ENCODE peak calls at places on chromosomes 5 and 9, in eight cellular contexts. J, M, Q, F, V, L, H and I are unnamed samples.

GRCh38 chr5:138282918-138283742 is 8.7 kb upstream of the GFRA3 start:
- DNase-seq in J (no peak), M (peak; percentile 18), Q (peak; percentile 3), F (no peak), V (no peak), L (no peak), H (peak; percentile 33), I (peak; percentile 64)

GRCh38 chr9:6869081-6869948 is 111.5 kb downstream of the KDM4C start:
- DNase-seq in J (no peak), M (no peak), Q (no peak), F (no peak), V (no peak), L (no peak), H (no peak), I (no peak)

GRCh38 chr5:95858661-95859326 is 36.3 kb upstream of the GLRX start:
- DNase-seq in J (no peak), M (peak; percentile 89), Q (peak; percentile 96), F (peak; percentile 91), V (peak; percentile 79), L (peak; percentile 84), H (peak; percentile 93), I (peak; percentile 94)

GRCh38 chr9:19424176-19424779 is 15.5 kb downstream of the ACER2 start:
- DNase-seq in J (no peak), M (no peak), Q (no peak), F (no peak), V (no peak), L (no peak), H (no peak), I (no peak)

GRCh38 chr5:147305147-147305546 is 70.3 kb downstream of the STK32A start:
- DNase-seq in J (no peak), M (no peak), Q (no peak), F (no peak), V (no peak), L (no peak), H (no peak), I (no peak)

GRCh38 chr5:124343451-124343867 is 403.0 kb downstream of the ZNF608 start:
- DNase-seq in J (peak; percentile 11), M (no peak), Q (no peak), F (no peak), V (no peak), L (no peak), H (no peak), I (no peak)

GRCh38 chr5:96149021-96149420 is 187.4 kb upstream of the ELL2 start:
- DNase-seq in J (no peak), M (no peak), Q (no peak), F (no peak), V (no peak), L (no peak), H (no peak), I (no peak)

GRCh38 chr9:93824386-93825294 is 130.5 kb downstream of the BARX1 start:
- DNase-seq in J (no peak), M (no peak), Q (no peak), F (no peak), V (no peak), L (no peak), H (no peak), I (no peak)

GRCh38 chr9:2336055-2336454 is 285.5 kb upstream of the VLDLR start:
- DNase-seq in J (peak; percentile 10), M (peak; percentile 0), Q (no peak), F (no peak), V (no peak), L (no peak), H (no peak), I (no peak)

GRCh38 chr5:79653843-79654242 is 35.8 kb upstream of the CMYA5 start:
- DNase-seq in J (no peak), M (no peak), Q (no peak), F (no peak), V (no peak), L (no peak), H (no peak), I (no peak)

GRCh38 chr9:35731415-35732184 is 395 bp downstream of the TLN1 start:
- DNase-seq in J (no peak), M (no peak), Q (peak; percentile 37), F (no peak), V (no peak), L (no peak), H (no peak), I (no peak)

GRCh38 chr5:129664336-129664937 is 83.5 kb upstream of the MINAR2 start:
- DNase-seq in J (no peak), M (peak; percentile 2), Q (peak; percentile 36), F (no peak), V (no peak), L (no peak), H (peak; percentile 47), I (peak; percentile 74)